ENCODE peak calls at places on chromosomes 1 and 21, in eight cellular contexts. O, P, X, W, T, Z, J and D are unnamed samples.

GRCh38 chr1:19703280-19703679 is 38.6 kb downstream of the HTR6 start:
- DNase-seq in O (no peak), P (no peak), X (no peak), W (no peak), T (no peak), Z (no peak), J (no peak), D (no peak)

GRCh38 chr1:53512807-53513755 is 53.9 kb downstream of the DMRTB1 start:
- DNase-seq in O (no peak), P (no peak), X (no peak), W (no peak), T (no peak), Z (no peak), J (no peak), D (no peak)

GRCh38 chr21:40719615-40720014 is 127.3 kb downstream of the DSCAM start:
- DNase-seq in O (no peak), P (no peak), X (no peak), W (no peak), T (no peak), Z (no peak), J (no peak), D (no peak)

GRCh38 chr21:45318556-45319341 is 31.1 kb upstream of the POFUT2 start:
- DNase-seq in O (peak), P (peak), X (no peak), W (peak), T (no peak), Z (peak), J (no peak), D (no peak)

GRCh38 chr1:86687595-86687994 is 16.8 kb upstream of the SH3GLB1 start:
- DNase-seq in O (no peak), P (no peak), X (no peak), W (no peak), T (no peak), Z (no peak), J (peak), D (no peak)

GRCh38 chr1:222880586-222880985 is 65.7 kb downstream of the DISP1 start:
- DNase-seq in O (no peak), P (peak), X (peak), W (peak), T (peak), Z (no peak), J (peak), D (no peak)

GRCh38 chr1:186231861-186232436 is 143.1 kb downstream of the TPR start:
- DNase-seq in O (no peak), P (no peak), X (no peak), W (no peak), T (no peak), Z (no peak), J (no peak), D (no peak)

GRCh38 chr1:21200767-21201166 is 24.1 kb upstream of the EIF4G3 start:
- DNase-seq in O (no peak), P (peak), X (no peak), W (peak), T (no peak), Z (no peak), J (peak), D (no peak)

GRCh38 chr1:248924696-248925532 is 18.9 kb downstream of the PGBD2 start:
- DNase-seq in O (peak), P (peak), X (peak), W (peak), T (peak), Z (no peak), J (peak), D (peak)

GRCh38 chr1:38512024-38512623 is 347.4 kb downstream of the RRAGC start:
- DNase-seq in O (no peak), P (no peak), X (no peak), W (no peak), T (no peak), Z (no peak), J (no peak), D (no peak)

GRCh38 chr1:66374561-66375111 is 159.3 kb upstream of the SGIP1 start:
- DNase-seq in O (no peak), P (peak), X (peak), W (peak), T (peak), Z (no peak), J (peak), D (no peak)

GRCh38 chr1:216892581-216892980 is 169.4 kb upstream of the ESRRG start:
- DNase-seq in O (no peak), P (no peak), X (no peak), W (no peak), T (no peak), Z (no peak), J (no peak), D (no peak)

GRCh38 chr1:38701088-38701487 is 158.5 kb downstream of the RRAGC start:
- DNase-seq in O (no peak), P (no peak), X (no peak), W (no peak), T (no peak), Z (no peak), J (no peak), D (no peak)

GRCh38 chr1:68163220-68163619 is 69.1 kb downstream of the WLS start:
- DNase-seq in O (no peak), P (no peak), X (no peak), W (no peak), T (no peak), Z (no peak), J (no peak), D (no peak)

GRCh38 chr21:31034378-31034777 is 3.9 kb downstream of the KRTAP19-8 start:
- DNase-seq in O (no peak), P (peak), X (no peak), W (no peak), T (no peak), Z (no peak), J (no peak), D (no peak)

GRCh38 chr1:3564921-3565831 is 46.1 kb downstream of the MEGF6 start:
- DNase-seq in O (no peak), P (no peak), X (peak), W (peak), T (peak), Z (no peak), J (peak), D (no peak)

GRCh38 chr1:11617314-11617713 is 36.9 kb downstream of the FBXO2 start:
- DNase-seq in O (no peak), P (no peak), X (no peak), W (no peak), T (no peak), Z (no peak), J (no peak), D (no peak)

GRCh38 chr1:180937624-180938225 is 25.0 kb downstream of the KIAA1614 start:
- DNase-seq in O (no peak), P (no peak), X (no peak), W (no peak), T (no peak), Z (no peak), J (no peak), D (no peak)

GRCh38 chr1:157856538-157856937 is 14.9 kb upstream of the CD5L start:
- DNase-seq in O (no peak), P (no peak), X (no peak), W (no peak), T (no peak), Z (no peak), J (no peak), D (no peak)

GRCh38 chr1:935751-936231 is 12.1 kb downstream of the SAMD11 start:
- DNase-seq in O (no peak), P (no peak), X (no peak), W (no peak), T (no peak), Z (no peak), J (no peak), D (no peak)

GRCh38 chr1:31955917-31956736 is 18.0 kb upstream of the PTP4A2 start:
- DNase-seq in O (peak), P (peak), X (peak), W (peak), T (peak), Z (peak), J (peak), D (peak)

GRCh38 chr1:241413386-241413785 is 56.4 kb upstream of the RGS7 start:
- DNase-seq in O (no peak), P (peak), X (no peak), W (peak), T (no peak), Z (no peak), J (peak), D (no peak)

GRCh38 chr1:154436433-154436832 is 31.3 kb downstream of the IL6R start:
- DNase-seq in O (no peak), P (no peak), X (no peak), W (no peak), T (no peak), Z (no peak), J (no peak), D (no peak)